ENCODE peak calls at places on chromosome 1, in four cellular contexts. V is Calu3; B is T-helper 9 cell; H is effector CD8-positive, alpha-beta T cell. T is an unnamed sample.

GRCh38 chr1:17742590-17742989 is 12.5 kb upstream of the ACTL8 start:
- DNase-seq in V (no peak), B (no peak), H (no peak), T (no peak)

GRCh38 chr1:173960625-173961024 is 43.5 kb upstream of the SERPINC1 start:
- DNase-seq in V (no peak), B (no peak), H (no peak), T (no peak)

GRCh38 chr1:3884966-3885365 is 15.1 kb downstream of the C1orf174 start:
- DNase-seq in V (no peak), B (no peak), H (no peak), T (no peak)

GRCh38 chr1:77825356-77825709 is 45.9 kb downstream of the MIGA1 start:
- DNase-seq in V (peak), B (no peak), H (no peak), T (no peak)

GRCh38 chr1:203096566-203096965 is 10.8 kb upstream of the MYOG start:
- DNase-seq in V (no peak), B (no peak), H (no peak), T (no peak)

GRCh38 chr1:167665469-167665868 is 35.4 kb downstream of the RCSD1 start:
- DNase-seq in V (no peak), B (no peak), H (no peak), T (no peak)

GRCh38 chr1:167357305-167357704 is 136.6 kb downstream of the POU2F1 start:
- DNase-seq in V (no peak), B (no peak), H (no peak), T (no peak)

GRCh38 chr1:180168786-180169640 is 14.3 kb downstream of the QSOX1 start:
- DNase-seq in V (peak), B (no peak), H (no peak), T (peak)

GRCh38 chr1:14840374-14840773 is 241.9 kb downstream of the KAZN start:
- DNase-seq in V (no peak), B (no peak), H (no peak), T (no peak)

GRCh38 chr1:236685917-236686814 is at the start of gene ACTN2:
- DNase-seq in V (no peak), B (peak), H (peak), T (peak)

GRCh38 chr1:170664283-170664827 is 424 bp downstream of the PRRX1 start:
- DNase-seq in V (peak), B (no peak), H (no peak), T (no peak)

GRCh38 chr1:40421694-40422384 is 28.4 kb upstream of the ZFP69B start:
- DNase-seq in V (no peak), B (no peak), H (no peak), T (no peak)

GRCh38 chr1:154154534-154155181 is at the start of gene NUP210L:
- DNase-seq in V (no peak), B (no peak), H (no peak), T (no peak)

GRCh38 chr1:159923203-159924024 is 1.9 kb downstream of the TAGLN2 start:
- DNase-seq in V (peak), B (peak), H (peak), T (peak)

GRCh38 chr1:213457097-213457680 is 406.1 kb downstream of the RPS6KC1 start:
- DNase-seq in V (no peak), B (no peak), H (no peak), T (no peak)

GRCh38 chr1:2880812-2881295 is 79.4 kb upstream of the TTC34 start:
- DNase-seq in V (no peak), B (no peak), H (no peak), T (no peak)

GRCh38 chr1:118905206-118905605 is 82.9 kb downstream of the TBX15 start:
- DNase-seq in V (no peak), B (no peak), H (no peak), T (no peak)

GRCh38 chr1:220692436-220693228 is 2.5 kb downstream of the C1orf115 start:
- DNase-seq in V (no peak), B (no peak), H (no peak), T (no peak)

GRCh38 chr1:161531986-161532875 is 7.9 kb downstream of the HSPA6 start:
- DNase-seq in V (no peak), B (no peak), H (no peak), T (no peak)

GRCh38 chr1:186212574-186213224 is 162.4 kb downstream of the TPR start:
- DNase-seq in V (peak), B (no peak), H (no peak), T (no peak)

GRCh38 chr1:176656257-176656995 is 193.5 kb downstream of the PAPPA2 start:
- DNase-seq in V (no peak), B (no peak), H (no peak), T (no peak)

GRCh38 chr1:31502253-31502652 is 74.1 kb upstream of the TINAGL1 start:
- DNase-seq in V (no peak), B (no peak), H (no peak), T (no peak)